ENCODE peak calls at places on chromosomes 16 and 17, in nine cellular contexts. One of them, this sample, is unnamed.

GRCh38 chr17:45413498-45413923 is 19.2 kb downstream of the ARHGAP27 start:
- DNase-seq in HCEC 1CT: no peak
- DNase-seq in cardiac muscle cell: no peak
- DNase-seq in small intestine: peak
- DNase-seq in globus pallidus: peak
- DNase-seq in activated CD8-positive, alpha-beta memory T cell treated with anti-CD3 and anti-CD28 coated beads for 1 hour: no peak
- DNase-seq in adipocyte: no peak
- DNase-seq in midbrain: peak
- DNase-seq in NCI-H1417: no peak
- DNase-seq in this sample: no peak

GRCh38 chr17:38602453-38602852 is 3.3 kb downstream of the SRCIN1 start:
- DNase-seq in HCEC 1CT: no peak
- DNase-seq in cardiac muscle cell: no peak
- DNase-seq in small intestine: no peak
- DNase-seq in globus pallidus: no peak
- DNase-seq in activated CD8-positive, alpha-beta memory T cell treated with anti-CD3 and anti-CD28 coated beads for 1 hour: no peak
- DNase-seq in adipocyte: peak
- DNase-seq in midbrain: no peak
- DNase-seq in NCI-H1417: no peak
- DNase-seq in this sample: no peak

GRCh38 chr16:10597184-10597583 is 16.8 kb upstream of the EMP2 start:
- DNase-seq in HCEC 1CT: no peak
- DNase-seq in cardiac muscle cell: no peak
- DNase-seq in small intestine: peak
- DNase-seq in globus pallidus: no peak
- DNase-seq in activated CD8-positive, alpha-beta memory T cell treated with anti-CD3 and anti-CD28 coated beads for 1 hour: no peak
- DNase-seq in adipocyte: no peak
- DNase-seq in midbrain: no peak
- DNase-seq in NCI-H1417: no peak
- DNase-seq in this sample: no peak

GRCh38 chr16:12217341-12217740 is 240.8 kb downstream of the SNX29 start:
- DNase-seq in HCEC 1CT: no peak
- DNase-seq in cardiac muscle cell: no peak
- DNase-seq in small intestine: no peak
- DNase-seq in globus pallidus: no peak
- DNase-seq in activated CD8-positive, alpha-beta memory T cell treated with anti-CD3 and anti-CD28 coated beads for 1 hour: no peak
- DNase-seq in adipocyte: no peak
- DNase-seq in midbrain: no peak
- DNase-seq in NCI-H1417: no peak
- DNase-seq in this sample: no peak

GRCh38 chr17:47810200-47810821 is 11.3 kb downstream of the OSBPL7 start:
- DNase-seq in HCEC 1CT: peak
- DNase-seq in cardiac muscle cell: peak
- DNase-seq in small intestine: peak
- DNase-seq in globus pallidus: no peak
- DNase-seq in activated CD8-positive, alpha-beta memory T cell treated with anti-CD3 and anti-CD28 coated beads for 1 hour: no peak
- DNase-seq in adipocyte: peak
- DNase-seq in midbrain: no peak
- DNase-seq in NCI-H1417: no peak
- DNase-seq in this sample: no peak

GRCh38 chr16:30096862-30097563 is 1.0 kb upstream of the YPEL3 start:
- DNase-seq in HCEC 1CT: no peak
- DNase-seq in cardiac muscle cell: no peak
- DNase-seq in small intestine: no peak
- DNase-seq in globus pallidus: no peak
- DNase-seq in activated CD8-positive, alpha-beta memory T cell treated with anti-CD3 and anti-CD28 coated beads for 1 hour: no peak
- DNase-seq in adipocyte: no peak
- DNase-seq in midbrain: no peak
- DNase-seq in NCI-H1417: no peak
- DNase-seq in this sample: no peak

GRCh38 chr16:27999687-28000086 is 63.8 kb downstream of the GSG1L start:
- DNase-seq in HCEC 1CT: peak
- DNase-seq in cardiac muscle cell: no peak
- DNase-seq in small intestine: no peak
- DNase-seq in globus pallidus: no peak
- DNase-seq in activated CD8-positive, alpha-beta memory T cell treated with anti-CD3 and anti-CD28 coated beads for 1 hour: no peak
- DNase-seq in adipocyte: no peak
- DNase-seq in midbrain: no peak
- DNase-seq in NCI-H1417: no peak
- DNase-seq in this sample: no peak

GRCh38 chr16:84992700-84993075 is 18.6 kb downstream of the ZDHHC7 start:
- DNase-seq in HCEC 1CT: peak
- DNase-seq in cardiac muscle cell: no peak
- DNase-seq in small intestine: no peak
- DNase-seq in globus pallidus: no peak
- DNase-seq in activated CD8-positive, alpha-beta memory T cell treated with anti-CD3 and anti-CD28 coated beads for 1 hour: no peak
- DNase-seq in adipocyte: peak
- DNase-seq in midbrain: no peak
- DNase-seq in NCI-H1417: no peak
- DNase-seq in this sample: no peak

GRCh38 chr16:8278181-8278580 is 312.1 kb downstream of the TMEM114 start:
- DNase-seq in HCEC 1CT: no peak
- DNase-seq in cardiac muscle cell: no peak
- DNase-seq in small intestine: no peak
- DNase-seq in globus pallidus: no peak
- DNase-seq in activated CD8-positive, alpha-beta memory T cell treated with anti-CD3 and anti-CD28 coated beads for 1 hour: no peak
- DNase-seq in adipocyte: no peak
- DNase-seq in midbrain: no peak
- DNase-seq in NCI-H1417: no peak
- DNase-seq in this sample: no peak

GRCh38 chr16:3074860-3075545 is 9.6 kb downstream of the IL32 start:
- DNase-seq in HCEC 1CT: no peak
- DNase-seq in cardiac muscle cell: no peak
- DNase-seq in small intestine: peak
- DNase-seq in globus pallidus: no peak
- DNase-seq in activated CD8-positive, alpha-beta memory T cell treated with anti-CD3 and anti-CD28 coated beads for 1 hour: peak
- DNase-seq in adipocyte: no peak
- DNase-seq in midbrain: no peak
- DNase-seq in NCI-H1417: no peak
- DNase-seq in this sample: no peak

GRCh38 chr16:19715566-19715965 is 2.5 kb downstream of the KNOP1 start:
- DNase-seq in HCEC 1CT: no peak
- DNase-seq in cardiac muscle cell: no peak
- DNase-seq in small intestine: no peak
- DNase-seq in globus pallidus: no peak
- DNase-seq in activated CD8-positive, alpha-beta memory T cell treated with anti-CD3 and anti-CD28 coated beads for 1 hour: no peak
- DNase-seq in adipocyte: no peak
- DNase-seq in midbrain: no peak
- DNase-seq in NCI-H1417: no peak
- DNase-seq in this sample: no peak

GRCh38 chr17:47279062-47279801 is 25.6 kb downstream of the ITGB3 start:
- DNase-seq in HCEC 1CT: peak
- DNase-seq in cardiac muscle cell: peak
- DNase-seq in small intestine: peak
- DNase-seq in globus pallidus: peak
- DNase-seq in activated CD8-positive, alpha-beta memory T cell treated with anti-CD3 and anti-CD28 coated beads for 1 hour: no peak
- DNase-seq in adipocyte: peak
- DNase-seq in midbrain: peak
- DNase-seq in NCI-H1417: no peak
- DNase-seq in this sample: no peak

GRCh38 chr17:70919241-70919640 is 749.9 kb downstream of the KCNJ2 start:
- DNase-seq in HCEC 1CT: no peak
- DNase-seq in cardiac muscle cell: no peak
- DNase-seq in small intestine: no peak
- DNase-seq in globus pallidus: no peak
- DNase-seq in activated CD8-positive, alpha-beta memory T cell treated with anti-CD3 and anti-CD28 coated beads for 1 hour: no peak
- DNase-seq in adipocyte: no peak
- DNase-seq in midbrain: no peak
- DNase-seq in NCI-H1417: no peak
- DNase-seq in this sample: no peak

GRCh38 chr16:31273187-31273586 is 13.4 kb downstream of the ITGAM start:
- DNase-seq in HCEC 1CT: no peak
- DNase-seq in cardiac muscle cell: no peak
- DNase-seq in small intestine: no peak
- DNase-seq in globus pallidus: no peak
- DNase-seq in activated CD8-positive, alpha-beta memory T cell treated with anti-CD3 and anti-CD28 coated beads for 1 hour: no peak
- DNase-seq in adipocyte: no peak
- DNase-seq in midbrain: no peak
- DNase-seq in NCI-H1417: no peak
- DNase-seq in this sample: no peak

GRCh38 chr16:3036726-3037315 is at the start of gene BICDL2:
- DNase-seq in HCEC 1CT: no peak
- DNase-seq in cardiac muscle cell: no peak
- DNase-seq in small intestine: peak
- DNase-seq in globus pallidus: no peak
- DNase-seq in activated CD8-positive, alpha-beta memory T cell treated with anti-CD3 and anti-CD28 coated beads for 1 hour: no peak
- DNase-seq in adipocyte: no peak
- DNase-seq in midbrain: no peak
- DNase-seq in NCI-H1417: no peak
- DNase-seq in this sample: no peak

GRCh38 chr17:50902768-50903353 is 36.7 kb upstream of the TOB1 start:
- DNase-seq in HCEC 1CT: no peak
- DNase-seq in cardiac muscle cell: no peak
- DNase-seq in small intestine: no peak
- DNase-seq in globus pallidus: no peak
- DNase-seq in activated CD8-positive, alpha-beta memory T cell treated with anti-CD3 and anti-CD28 coated beads for 1 hour: no peak
- DNase-seq in adipocyte: no peak
- DNase-seq in midbrain: no peak
- DNase-seq in NCI-H1417: no peak
- DNase-seq in this sample: no peak

GRCh38 chr17:78176548-78177025 is 8.2 kb downstream of the SYNGR2 start:
- DNase-seq in HCEC 1CT: no peak
- DNase-seq in cardiac muscle cell: peak
- DNase-seq in small intestine: peak
- DNase-seq in globus pallidus: no peak
- DNase-seq in activated CD8-positive, alpha-beta memory T cell treated with anti-CD3 and anti-CD28 coated beads for 1 hour: peak
- DNase-seq in adipocyte: peak
- DNase-seq in midbrain: peak
- DNase-seq in NCI-H1417: peak
- DNase-seq in this sample: no peak

GRCh38 chr17:65749479-65749878 is 188.0 kb upstream of the AXIN2 start:
- DNase-seq in HCEC 1CT: peak
- DNase-seq in cardiac muscle cell: peak
- DNase-seq in small intestine: no peak
- DNase-seq in globus pallidus: no peak
- DNase-seq in activated CD8-positive, alpha-beta memory T cell treated with anti-CD3 and anti-CD28 coated beads for 1 hour: no peak
- DNase-seq in adipocyte: peak
- DNase-seq in midbrain: no peak
- DNase-seq in NCI-H1417: no peak
- DNase-seq in this sample: no peak

GRCh38 chr17:45147102-45147580 is 1.1 kb upstream of the HEXIM1 start:
- DNase-seq in HCEC 1CT: peak
- DNase-seq in cardiac muscle cell: peak
- DNase-seq in small intestine: peak
- DNase-seq in globus pallidus: peak
- DNase-seq in activated CD8-positive, alpha-beta memory T cell treated with anti-CD3 and anti-CD28 coated beads for 1 hour: no peak
- DNase-seq in adipocyte: peak
- DNase-seq in midbrain: peak
- DNase-seq in NCI-H1417: peak
- DNase-seq in this sample: no peak

GRCh38 chr17:12522336-12522735 is 143.4 kb upstream of the MYOCD start:
- DNase-seq in HCEC 1CT: no peak
- DNase-seq in cardiac muscle cell: no peak
- DNase-seq in small intestine: no peak
- DNase-seq in globus pallidus: no peak
- DNase-seq in activated CD8-positive, alpha-beta memory T cell treated with anti-CD3 and anti-CD28 coated beads for 1 hour: no peak
- DNase-seq in adipocyte: no peak
- DNase-seq in midbrain: no peak
- DNase-seq in NCI-H1417: no peak
- DNase-seq in this sample: no peak

GRCh38 chr17:48586355-48586924 is 3.6 kb downstream of the HOXB3 start:
- DNase-seq in HCEC 1CT: no peak
- DNase-seq in cardiac muscle cell: no peak
- DNase-seq in small intestine: no peak
- DNase-seq in globus pallidus: no peak
- DNase-seq in activated CD8-positive, alpha-beta memory T cell treated with anti-CD3 and anti-CD28 coated beads for 1 hour: no peak
- DNase-seq in adipocyte: no peak
- DNase-seq in midbrain: no peak
- DNase-seq in NCI-H1417: no peak
- DNase-seq in this sample: no peak

GRCh38 chr16:19329932-19330331 is 44.4 kb downstream of the CLEC19A start:
- DNase-seq in HCEC 1CT: peak
- DNase-seq in cardiac muscle cell: no peak
- DNase-seq in small intestine: no peak
- DNase-seq in globus pallidus: no peak
- DNase-seq in activated CD8-positive, alpha-beta memory T cell treated with anti-CD3 and anti-CD28 coated beads for 1 hour: no peak
- DNase-seq in adipocyte: no peak
- DNase-seq in midbrain: no peak
- DNase-seq in NCI-H1417: no peak
- DNase-seq in this sample: no peak

GRCh38 chr16:83940630-83941378 is 12.2 kb upstream of the OSGIN1 start:
- DNase-seq in HCEC 1CT: no peak
- DNase-seq in cardiac muscle cell: no peak
- DNase-seq in small intestine: no peak
- DNase-seq in globus pallidus: no peak
- DNase-seq in activated CD8-positive, alpha-beta memory T cell treated with anti-CD3 and anti-CD28 coated beads for 1 hour: no peak
- DNase-seq in adipocyte: no peak
- DNase-seq in midbrain: no peak
- DNase-seq in NCI-H1417: peak
- DNase-seq in this sample: no peak

GRCh38 chr17:35089846-35090193 is 26.3 kb upstream of the RFFL start:
- DNase-seq in HCEC 1CT: peak
- DNase-seq in cardiac muscle cell: peak
- DNase-seq in small intestine: no peak
- DNase-seq in globus pallidus: no peak
- DNase-seq in activated CD8-positive, alpha-beta memory T cell treated with anti-CD3 and anti-CD28 coated beads for 1 hour: peak
- DNase-seq in adipocyte: peak
- DNase-seq in midbrain: no peak
- DNase-seq in NCI-H1417: no peak
- DNase-seq in this sample: no peak

GRCh38 chr17:66737524-66737923 is 97.4 kb upstream of the CACNG5 start:
- DNase-seq in HCEC 1CT: no peak
- DNase-seq in cardiac muscle cell: peak
- DNase-seq in small intestine: no peak
- DNase-seq in globus pallidus: peak
- DNase-seq in activated CD8-positive, alpha-beta memory T cell treated with anti-CD3 and anti-CD28 coated beads for 1 hour: no peak
- DNase-seq in adipocyte: peak
- DNase-seq in midbrain: peak
- DNase-seq in NCI-H1417: no peak
- DNase-seq in this sample: no peak

GRCh38 chr16:47059991-47060390 is 83.8 kb downstream of the NETO2 start:
- DNase-seq in HCEC 1CT: no peak
- DNase-seq in cardiac muscle cell: no peak
- DNase-seq in small intestine: no peak
- DNase-seq in globus pallidus: no peak
- DNase-seq in activated CD8-positive, alpha-beta memory T cell treated with anti-CD3 and anti-CD28 coated beads for 1 hour: no peak
- DNase-seq in adipocyte: no peak
- DNase-seq in midbrain: no peak
- DNase-seq in NCI-H1417: no peak
- DNase-seq in this sample: no peak

GRCh38 chr17:28744802-28745051 is 916 bp downstream of the TRAF4 start:
- DNase-seq in HCEC 1CT: no peak
- DNase-seq in cardiac muscle cell: peak
- DNase-seq in small intestine: no peak
- DNase-seq in globus pallidus: no peak
- DNase-seq in activated CD8-positive, alpha-beta memory T cell treated with anti-CD3 and anti-CD28 coated beads for 1 hour: no peak
- DNase-seq in adipocyte: no peak
- DNase-seq in midbrain: no peak
- DNase-seq in NCI-H1417: no peak
- DNase-seq in this sample: no peak

GRCh38 chr16:2663553-2664521 is 18.5 kb upstream of the KCTD5 start:
- DNase-seq in HCEC 1CT: peak
- DNase-seq in cardiac muscle cell: peak
- DNase-seq in small intestine: peak
- DNase-seq in globus pallidus: no peak
- DNase-seq in activated CD8-positive, alpha-beta memory T cell treated with anti-CD3 and anti-CD28 coated beads for 1 hour: no peak
- DNase-seq in adipocyte: peak
- DNase-seq in midbrain: no peak
- DNase-seq in NCI-H1417: peak
- DNase-seq in this sample: no peak

GRCh38 chr17:74493381-74493833 is 27.0 kb downstream of the CD300A start:
- DNase-seq in HCEC 1CT: peak
- DNase-seq in cardiac muscle cell: peak
- DNase-seq in small intestine: peak
- DNase-seq in globus pallidus: peak
- DNase-seq in activated CD8-positive, alpha-beta memory T cell treated with anti-CD3 and anti-CD28 coated beads for 1 hour: peak
- DNase-seq in adipocyte: peak
- DNase-seq in midbrain: peak
- DNase-seq in NCI-H1417: peak
- DNase-seq in this sample: no peak

GRCh38 chr17:31414590-31414918 is 23.1 kb downstream of the RAB11FIP4 start:
- DNase-seq in HCEC 1CT: no peak
- DNase-seq in cardiac muscle cell: no peak
- DNase-seq in small intestine: no peak
- DNase-seq in globus pallidus: no peak
- DNase-seq in activated CD8-positive, alpha-beta memory T cell treated with anti-CD3 and anti-CD28 coated beads for 1 hour: no peak
- DNase-seq in adipocyte: no peak
- DNase-seq in midbrain: no peak
- DNase-seq in NCI-H1417: no peak
- DNase-seq in this sample: no peak

GRCh38 chr17:66983414-66984021 is 19.0 kb downstream of the CACNG4 start:
- DNase-seq in HCEC 1CT: no peak
- DNase-seq in cardiac muscle cell: no peak
- DNase-seq in small intestine: no peak
- DNase-seq in globus pallidus: no peak
- DNase-seq in activated CD8-positive, alpha-beta memory T cell treated with anti-CD3 and anti-CD28 coated beads for 1 hour: no peak
- DNase-seq in adipocyte: no peak
- DNase-seq in midbrain: no peak
- DNase-seq in NCI-H1417: no peak
- DNase-seq in this sample: no peak

This sample was measured in esophagus squamous epithelium.